ENCODE peak calls at places on chromosomes 16 and 17, in eight cellular contexts. N is mucosa of gallbladder; R is PC-9; K is NCI-H1436; G is stimulated activated CD4-positive, alpha-beta T cell treated with anti-CD3 and anti-CD28 coated beads, Interleukin-4, amount 100 ng/mL, for 4 hours; Y is fibroblast of the conjunctiva; D is astrocyte; A is IMR-90. U is an unnamed sample.

GRCh38 chr16:67399218-67399733 is 6.0 kb upstream of the TPPP3 start:
- DNase-seq in G (peak), Y (no peak), N (no peak), K (no peak), A (no peak), D (no peak), R (peak), U (no peak)

GRCh38 chr17:28944862-28945741 is 6.2 kb downstream of the PHF12 start:
- DNase-seq in A (peak), R (no peak), Y (no peak), N (no peak), G (no peak), K (no peak), D (peak), U (no peak)

GRCh38 chr17:17712268-17712924 is 31.1 kb downstream of the RAI1 start:
- DNase-seq in R (peak), A (peak), N (no peak), Y (peak), K (no peak), G (no peak), D (peak), U (peak)

GRCh38 chr17:40480501-40481003 is 20.9 kb downstream of the TNS4 start:
- DNase-seq in D (no peak), Y (no peak), A (no peak), R (no peak), N (no peak), G (peak), K (peak), U (no peak)

GRCh38 chr17:83183951-83184506 is 104.6 kb downstream of the METRNL start:
- DNase-seq in N (peak), A (no peak), D (no peak), K (no peak), G (no peak), Y (no peak), R (no peak), U (no peak)

GRCh38 chr17:17497065-17497844 is 1.1 kb upstream of the RASD1 start:
- DNase-seq in N (no peak), R (no peak), Y (no peak), G (no peak), D (peak), K (no peak), A (no peak), U (no peak)

GRCh38 chr16:86396318-86396882 is 113.9 kb upstream of the FOXF1 start:
- DNase-seq in N (peak), R (no peak), K (no peak), A (peak), D (peak), G (no peak), Y (no peak), U (peak)

GRCh38 chr16:86739178-86739577 is 160.8 kb downstream of the FOXL1 start:
- DNase-seq in A (no peak), N (no peak), G (no peak), Y (no peak), R (no peak), D (no peak), K (no peak), U (no peak)

GRCh38 chr17:76053230-76054111 is 18.8 kb downstream of the SRP68 start:
- DNase-seq in K (no peak), Y (peak), R (peak), D (peak), G (peak), A (peak), N (peak), U (peak)

U was measured in amniotic epithelial cell.